ENCODE peak calls at places on chromosomes 4 and X, in seven cellular contexts. G, A, V, C, K, U and M are unnamed samples.
A peak's percentile ranks its signal among the peaks of the same experiment; 100 is the strongest.

GRCh38 chr4:145663194-145663593 is 16.8 kb upstream of the C4orf51 start:
- DNase-seq in G (no peak), A (no peak), V (no peak), C (no peak), K (no peak), U (no peak), M (no peak)

GRCh38 chrX:46755656-46756055 is 3.3 kb downstream of the SLC9A7 start:
- DNase-seq in G (no peak), A (no peak), V (no peak), C (no peak), K (no peak), U (no peak), M (no peak)

GRCh38 chr4:123977623-123978022 is 581.0 kb downstream of the SPRY1 start:
- DNase-seq in G (no peak), A (no peak), V (no peak), C (no peak), K (no peak), U (no peak), M (no peak)

GRCh38 chr4:126916626-126917140 is 716.1 kb upstream of the INTU start:
- DNase-seq in G (peak; percentile 87), A (no peak), V (peak; percentile 32), C (no peak), K (no peak), U (no peak), M (no peak)

GRCh38 chr4:42605264-42605663 is 51.6 kb downstream of the ATP8A1 start:
- DNase-seq in G (no peak), A (no peak), V (no peak), C (no peak), K (no peak), U (no peak), M (no peak)

GRCh38 chrX:99301990-99302389 is 1108.1 kb downstream of the PCDH19 start:
- DNase-seq in G (no peak), A (no peak), V (no peak), C (no peak), K (peak; percentile 18), U (no peak), M (no peak)

GRCh38 chrX:41105005-41105404 is 19.8 kb downstream of the USP9X start:
- DNase-seq in G (no peak), A (no peak), V (no peak), C (no peak), K (no peak), U (no peak), M (no peak)

GRCh38 chr4:168197926-168198325 is 105.6 kb downstream of the ANXA10 start:
- DNase-seq in G (no peak), A (no peak), V (no peak), C (no peak), K (no peak), U (no peak), M (no peak)

GRCh38 chr4:139279723-139280620 is at the start of gene MGARP:
- DNase-seq in G (no peak), A (peak; percentile 11), V (peak; percentile 60), C (peak; percentile 28), K (no peak), U (no peak), M (peak; percentile 40)

GRCh38 chr4:99861120-99861905 is 32.9 kb downstream of the LAMTOR3 start:
- DNase-seq in G (no peak), A (no peak), V (no peak), C (no peak), K (no peak), U (no peak), M (no peak)

GRCh38 chr4:10115657-10116624 is 658 bp downstream of the WDR1 start:
- DNase-seq in G (no peak), A (peak; percentile 33), V (peak; percentile 69), C (peak; percentile 80), K (peak; percentile 54), U (no peak), M (peak; percentile 36)

GRCh38 chrX:97551821-97552220 is 668.1 kb downstream of the RPA4 start:
- DNase-seq in G (no peak), A (no peak), V (no peak), C (no peak), K (no peak), U (no peak), M (no peak)

GRCh38 chrX:136910565-136911040 is 30.1 kb upstream of the RBMX start:
- DNase-seq in G (no peak), A (no peak), V (no peak), C (no peak), K (peak; percentile 2), U (no peak), M (no peak)

GRCh38 chr4:60313616-60314015 is 886.5 kb upstream of the ADGRL3 start:
- DNase-seq in G (no peak), A (no peak), V (no peak), C (no peak), K (no peak), U (no peak), M (no peak)

GRCh38 chr4:22179124-22179874 is 230.7 kb upstream of the KCNIP4 start:
- DNase-seq in G (peak; percentile 49), A (no peak), V (no peak), C (no peak), K (peak; percentile 87), U (no peak), M (no peak)

GRCh38 chr4:148258526-148258925 is 183.7 kb downstream of the NR3C2 start:
- DNase-seq in G (no peak), A (no peak), V (no peak), C (no peak), K (no peak), U (peak; percentile 79), M (no peak)

GRCh38 chr4:118757761-118758213 is 72.6 kb downstream of the METTL14 start:
- DNase-seq in G (no peak), A (no peak), V (no peak), C (no peak), K (no peak), U (no peak), M (no peak)

GRCh38 chr4:189445613-189446012 is 495.1 kb upstream of the FRG1 start:
- DNase-seq in G (no peak), A (no peak), V (no peak), C (no peak), K (no peak), U (no peak), M (no peak)

GRCh38 chr4:67713531-67714247 is 12.7 kb upstream of the UBA6 start:
- DNase-seq in G (no peak), A (no peak), V (no peak), C (no peak), K (peak; percentile 82), U (no peak), M (no peak)

GRCh38 chr4:172736046-172736445 is 432.6 kb upstream of the GALNT7 start:
- DNase-seq in G (no peak), A (no peak), V (no peak), C (no peak), K (no peak), U (no peak), M (no peak)

GRCh38 chr4:93633721-93634120 is 194.8 kb upstream of the ATOH1 start:
- DNase-seq in G (no peak), A (no peak), V (no peak), C (no peak), K (no peak), U (no peak), M (no peak)

GRCh38 chrX:114970806-114971205 is 46.6 kb downstream of the IL13RA2 start:
- DNase-seq in G (no peak), A (no peak), V (no peak), C (no peak), K (no peak), U (no peak), M (no peak)

GRCh38 chrX:6095469-6095868 is 133.2 kb downstream of the NLGN4X start:
- DNase-seq in G (no peak), A (no peak), V (no peak), C (no peak), K (peak; percentile 1), U (no peak), M (no peak)

GRCh38 chr4:78149737-78150136 is 92.6 kb downstream of the FRAS1 start:
- DNase-seq in G (no peak), A (no peak), V (peak; percentile 20), C (no peak), K (no peak), U (no peak), M (no peak)

GRCh38 chr4:129362685-129363274 is 266.8 kb downstream of the C4orf33 start:
- DNase-seq in G (peak; percentile 44), A (peak; percentile 27), V (peak; percentile 82), C (peak; percentile 45), K (peak; percentile 61), U (no peak), M (peak; percentile 64)

GRCh38 chrX:150933945-150934350 is 35.5 kb upstream of the CD99L2 start:
- DNase-seq in G (no peak), A (no peak), V (no peak), C (no peak), K (no peak), U (no peak), M (no peak)

GRCh38 chr4:73964862-73965611 is 16.8 kb downstream of the PF4 start:
- DNase-seq in G (no peak), A (no peak), V (peak; percentile 21), C (no peak), K (no peak), U (no peak), M (peak; percentile 41)
- TF ChIP-seq CTCF in G (peak; percentile 17), A (peak; percentile 54), V (no peak), C (no peak), K (peak; percentile 42), U (no peak), M (peak; percentile 42)

GRCh38 chrX:120692319-120692718 is 62.5 kb upstream of the C1GALT1C1 start:
- DNase-seq in G (no peak), A (no peak), V (no peak), C (no peak), K (no peak), U (no peak), M (no peak)
- TF ChIP-seq CTCF in G (no peak), A (no peak), V (no peak), C (no peak), K (no peak), U (no peak), M (no peak)

DNA sequence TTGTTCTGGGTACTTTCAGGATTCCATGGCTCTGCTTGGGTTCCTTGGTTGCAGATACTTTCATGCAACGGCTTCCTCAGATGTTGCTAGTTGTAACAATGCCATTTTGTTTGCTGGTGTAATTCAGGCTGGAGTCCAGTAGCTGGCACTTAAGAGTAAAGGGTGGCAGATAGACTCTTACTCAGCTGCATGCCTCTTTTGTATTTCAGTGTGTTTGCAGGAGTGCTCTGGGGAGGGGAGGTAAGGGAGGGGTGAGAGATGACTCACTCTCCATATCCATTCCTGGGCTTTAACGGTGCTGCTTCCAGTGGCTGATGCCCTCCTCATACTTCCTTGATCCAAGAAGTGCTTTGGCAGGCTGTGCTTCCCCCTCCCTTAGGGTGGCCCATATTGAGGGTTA is 155.2 kb downstream of the ZNF330 start:
- DNase-seq in G (peak; percentile 76), A (no peak), V (no peak), C (no peak), K (peak; percentile 95), U (no peak), M (no peak)
- TF ChIP-seq CTCF in G (peak; percentile 67), A (no peak), V (no peak), C (no peak), K (peak; percentile 93), U (no peak), M (no peak)

GRCh38 chrX:79530310-79531108 is 163.4 kb upstream of the ITM2A start:
- DNase-seq in G (no peak), A (no peak), V (no peak), C (no peak), K (no peak), U (no peak), M (no peak)

DNA sequence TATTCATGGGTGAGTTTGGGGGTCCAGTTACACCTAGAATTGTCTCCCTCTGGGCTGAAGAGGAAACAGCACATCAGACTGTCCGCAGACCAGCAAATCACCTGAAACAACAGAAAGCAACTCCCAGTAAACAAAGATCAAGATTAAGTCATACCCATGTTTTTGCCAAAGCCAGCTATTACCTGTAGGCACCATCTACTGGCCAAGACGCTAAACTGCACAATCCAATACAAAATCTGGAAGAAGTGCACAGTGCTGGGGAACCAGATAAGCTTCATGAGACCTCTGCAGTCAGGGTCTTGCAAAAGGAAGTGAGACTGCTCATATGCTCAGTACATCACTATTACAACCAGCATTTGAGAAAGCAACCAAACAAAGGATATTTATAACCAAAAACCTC is 157.5 kb upstream of the ITM2A start:
- DNase-seq in G (no peak), A (no peak), V (no peak), C (no peak), K (peak; percentile 14), U (no peak), M (peak; percentile 3)
- TF ChIP-seq CTCF in G (no peak), A (peak; percentile 29), V (no peak), C (no peak), K (peak; percentile 50), U (no peak), M (peak; percentile 27)